ENCODE peak calls at places on chromosome 14, in seven cellular contexts. Z, A, W, X, B, U and P are unnamed samples.

GRCh38 chr14:92880851-92881250 is 42.1 kb upstream of the CHGA start:
- DNase-seq in Z (no peak), A (peak), W (no peak), X (no peak), B (no peak), U (peak), P (peak)

GRCh38 chr14:77988966-77989365 is 181.2 kb upstream of the NRXN3 start:
- DNase-seq in Z (peak), A (peak), W (no peak), X (no peak), B (no peak), U (peak), P (peak)

GRCh38 chr14:67589212-67589770 is 10.8 kb downstream of the PIGH start:
- DNase-seq in Z (no peak), A (no peak), W (no peak), X (no peak), B (no peak), U (no peak), P (no peak)

GRCh38 chr14:51597511-51597920 is 54.2 kb upstream of the FRMD6 start:
- DNase-seq in Z (no peak), A (no peak), W (no peak), X (no peak), B (no peak), U (no peak), P (no peak)

GRCh38 chr14:99566009-99566389 is 38.0 kb downstream of the CCDC85C start:
- DNase-seq in Z (no peak), A (no peak), W (no peak), X (no peak), B (no peak), U (no peak), P (no peak)

GRCh38 chr14:78403278-78403815 is 233.2 kb downstream of the NRXN3 start:
- DNase-seq in Z (peak), A (no peak), W (peak), X (peak), B (no peak), U (peak), P (peak)

GRCh38 chr14:23182372-23183014 is 967 bp downstream of the SLC7A8 start:
- DNase-seq in Z (peak), A (no peak), W (no peak), X (no peak), B (no peak), U (no peak), P (no peak)

GRCh38 chr14:99531221-99532096 is 50.2 kb downstream of the CCNK start:
- DNase-seq in Z (no peak), A (no peak), W (no peak), X (no peak), B (no peak), U (peak), P (peak)

GRCh38 chr14:51294951-51295350 is 54.9 kb downstream of the TMX1 start:
- DNase-seq in Z (no peak), A (no peak), W (no peak), X (no peak), B (no peak), U (no peak), P (no peak)

GRCh38 chr14:34465069-34465859 is 3.2 kb upstream of the SPTSSA start:
- DNase-seq in Z (no peak), A (peak), W (no peak), X (no peak), B (no peak), U (peak), P (peak)

GRCh38 chr14:90758959-90759358 is 57.3 kb downstream of the TTC7B start:
- DNase-seq in Z (peak), A (no peak), W (no peak), X (no peak), B (no peak), U (peak), P (peak)

GRCh38 chr14:23052182-23052623 is 5.1 kb downstream of the CDH24 start:
- DNase-seq in Z (peak), A (peak), W (no peak), X (no peak), B (no peak), U (no peak), P (no peak)

GRCh38 chr14:31894351-31894750 is 182.8 kb upstream of the ARHGAP5 start:
- DNase-seq in Z (no peak), A (peak), W (no peak), X (no peak), B (no peak), U (no peak), P (no peak)

GRCh38 chr14:35879654-35880249 is 53.6 kb downstream of the BRMS1L start:
- DNase-seq in Z (no peak), A (no peak), W (no peak), X (no peak), B (no peak), U (peak), P (peak)

GRCh38 chr14:33009673-33010072 is 71.0 kb downstream of the NPAS3 start:
- DNase-seq in Z (no peak), A (no peak), W (no peak), X (no peak), B (no peak), U (no peak), P (no peak)

GRCh38 chr14:49615776-49616175 is 4.7 kb downstream of the RPL36AL start:
- DNase-seq in Z (no peak), A (no peak), W (no peak), X (no peak), B (no peak), U (no peak), P (peak)

GRCh38 chr14:77053046-77053841 is 24.7 kb upstream of the IRF2BPL start:
- DNase-seq in Z (peak), A (peak), W (no peak), X (peak), B (peak), U (peak), P (peak)

GRCh38 chr14:23602181-23603095 is 23.8 kb upstream of the JPH4 start:
- DNase-seq in Z (no peak), A (no peak), W (no peak), X (no peak), B (no peak), U (no peak), P (no peak)

GRCh38 chr14:74697543-74697942 is 15.3 kb downstream of the AREL1 start:
- DNase-seq in Z (no peak), A (no peak), W (no peak), X (no peak), B (no peak), U (peak), P (no peak)

GRCh38 chr14:61110683-61111082 is 129.6 kb downstream of the SLC38A6 start:
- DNase-seq in Z (no peak), A (no peak), W (no peak), X (no peak), B (no peak), U (no peak), P (no peak)

GRCh38 chr14:91417983-91418386 is 365 bp upstream of the CCDC88C start:
- DNase-seq in Z (no peak), A (peak), W (no peak), X (peak), B (peak), U (no peak), P (no peak)

GRCh38 chr14:51652168-51653095 is 722 bp downstream of the FRMD6 start:
- DNase-seq in Z (peak), A (no peak), W (no peak), X (no peak), B (peak), U (no peak), P (no peak)

GRCh38 chr14:32620303-32620702 is 291.2 kb downstream of the AKAP6 start:
- DNase-seq in Z (no peak), A (no peak), W (no peak), X (no peak), B (no peak), U (peak), P (no peak)

GRCh38 chr14:50395448-50395847 is 1.2 kb downstream of the CDKL1 start:
- DNase-seq in Z (peak), A (peak), W (no peak), X (no peak), B (no peak), U (no peak), P (no peak)

GRCh38 chr14:99435327-99435726 is 45.3 kb downstream of the SETD3 start:
- DNase-seq in Z (no peak), A (no peak), W (no peak), X (no peak), B (no peak), U (no peak), P (no peak)

GRCh38 chr14:77315115-77315944 is 5.4 kb downstream of the POMT2 start:
- DNase-seq in Z (no peak), A (no peak), W (no peak), X (no peak), B (no peak), U (no peak), P (no peak)

GRCh38 chr14:63603749-63604277 is 37.9 kb downstream of the WDR89 start:
- DNase-seq in Z (no peak), A (no peak), W (no peak), X (no peak), B (no peak), U (no peak), P (no peak)

GRCh38 chr14:39946796-39947195 is 514.6 kb upstream of the FBXO33 start:
- DNase-seq in Z (no peak), A (no peak), W (no peak), X (no peak), B (no peak), U (no peak), P (no peak)

DNA sequence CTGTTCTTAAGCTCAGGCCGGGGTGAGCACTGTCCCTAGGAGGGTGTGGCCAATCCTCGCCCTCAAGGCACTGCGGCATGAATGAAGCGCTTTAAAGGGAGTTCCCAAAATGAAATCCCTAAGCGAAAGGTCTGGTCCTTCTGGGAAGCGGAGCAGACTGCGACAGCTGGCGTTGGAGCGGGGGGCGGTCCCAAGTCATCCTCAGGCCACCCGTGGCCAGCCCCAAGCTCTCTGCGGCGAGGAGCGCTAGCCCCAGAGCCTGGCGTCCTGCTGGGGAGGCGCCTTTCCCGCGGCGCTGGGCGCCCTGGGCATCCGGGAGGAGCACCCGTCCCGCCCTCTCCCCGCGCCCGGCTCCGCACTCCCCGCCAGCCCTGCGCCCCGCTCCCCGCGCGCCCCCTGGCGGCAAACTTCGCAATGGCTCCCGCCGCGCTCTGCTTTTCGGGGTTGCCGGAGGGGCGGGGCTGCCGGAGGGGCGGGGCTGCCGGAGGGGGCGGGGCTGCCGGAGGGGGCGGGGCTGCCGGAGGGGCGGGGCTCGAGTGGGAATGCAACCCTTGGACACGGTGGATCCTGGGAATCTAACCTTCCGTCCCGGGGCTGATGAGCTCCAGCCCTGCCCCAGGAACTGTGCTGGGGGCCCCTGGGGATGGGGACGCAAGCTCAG is 25.4 kb downstream of the ZBTB42 start:
- DNase-seq in Z (peak), A (peak), W (no peak), X (peak), B (peak), U (peak), P (peak)
- H3K4me3 ChIP-seq in Z (peak), A (peak), W (peak), X (peak), B (peak), U (peak), P (peak)

GRCh38 chr14:75907722-75908330 is 74.0 kb downstream of the TGFB3 start:
- DNase-seq in Z (no peak), A (no peak), W (no peak), X (no peak), B (no peak), U (no peak), P (no peak)

GRCh38 chr14:75906228-75906627 is 75.6 kb downstream of the TGFB3 start:
- DNase-seq in Z (no peak), A (no peak), W (no peak), X (no peak), B (no peak), U (no peak), P (no peak)

GRCh38 chr14:75909630-75910029 is 72.2 kb downstream of the TGFB3 start:
- DNase-seq in Z (no peak), A (no peak), W (no peak), X (no peak), B (no peak), U (no peak), P (no peak)

GRCh38 chr14:75905505-75905904 is 76.3 kb downstream of the TGFB3 start:
- DNase-seq in Z (no peak), A (peak), W (no peak), X (no peak), B (no peak), U (peak), P (peak)

DNA sequence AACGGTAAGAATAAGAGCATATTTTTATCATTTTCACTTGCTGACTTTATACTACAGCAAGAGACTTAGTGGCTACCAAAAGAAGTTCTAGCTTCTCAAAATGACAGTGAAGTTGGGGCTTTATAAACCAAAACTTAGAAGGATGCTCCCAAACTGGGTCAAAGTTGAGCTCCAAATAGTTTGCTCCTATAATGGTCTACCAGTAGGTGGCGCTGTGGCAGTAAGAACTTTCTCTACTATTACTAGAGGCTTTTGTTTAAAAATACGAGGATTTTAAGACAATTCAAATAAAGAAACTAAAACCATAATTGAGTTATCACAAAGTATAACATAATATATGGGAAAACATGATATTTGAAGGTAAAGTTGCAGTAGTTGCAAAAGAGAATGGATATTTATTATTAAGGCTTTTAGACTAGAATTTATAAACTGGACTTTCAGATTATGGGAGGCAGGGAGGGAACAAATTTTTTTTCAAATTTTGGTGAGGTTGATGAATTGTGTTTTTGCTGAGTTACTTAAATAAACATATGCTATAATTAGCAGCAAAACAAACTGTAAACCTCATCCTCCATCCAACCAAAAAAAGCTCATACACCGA is 75.0 kb downstream of the TGFB3 start:
- DNase-seq in Z (no peak), A (peak), W (no peak), X (peak), B (peak), U (peak), P (peak)
- TF ChIP-seq CTCF in Z (peak), A (peak), W (peak), X (peak), B (peak), U (peak), P (peak)

DNA sequence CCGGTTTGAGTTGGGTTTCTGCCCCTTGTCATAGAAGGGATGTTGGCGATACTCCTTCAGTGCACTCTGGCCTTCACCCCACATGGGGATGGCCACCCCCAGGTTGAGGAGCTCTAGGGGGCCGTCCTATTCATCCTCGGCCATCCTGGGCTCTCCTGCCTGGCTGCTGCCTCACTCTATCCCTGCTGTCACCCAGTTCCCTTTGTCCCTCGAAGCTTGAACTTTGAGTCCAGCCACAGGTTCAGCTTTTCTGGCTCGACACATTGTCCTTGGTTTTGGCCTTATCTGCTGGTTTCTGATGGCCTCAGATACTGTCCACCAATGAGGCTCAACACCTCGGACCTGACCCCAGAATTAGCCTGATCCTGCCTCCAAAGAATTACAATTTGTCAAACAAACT is 58.6 kb downstream of the C14orf132 start:
- DNase-seq in Z (no peak), A (no peak), W (no peak), X (no peak), B (no peak), U (no peak), P (no peak)
- H3K4me3 ChIP-seq in Z (no peak), A (no peak), W (no peak), X (no peak), B (no peak), U (no peak), P (no peak)

GRCh38 chr14:37673439-37673838 is 78.0 kb downstream of the TTC6 start:
- DNase-seq in Z (no peak), A (no peak), W (no peak), X (no peak), B (no peak), U (peak), P (no peak)

GRCh38 chr14:37665951-37666350 is 70.5 kb downstream of the TTC6 start:
- DNase-seq in Z (no peak), A (no peak), W (no peak), X (no peak), B (no peak), U (no peak), P (no peak)

GRCh38 chr14:37665479-37665878 is 70.0 kb downstream of the TTC6 start:
- DNase-seq in Z (no peak), A (no peak), W (no peak), X (no peak), B (no peak), U (no peak), P (no peak)

GRCh38 chr14:37668646-37669045 is 73.2 kb downstream of the TTC6 start:
- DNase-seq in Z (no peak), A (no peak), W (no peak), X (no peak), B (no peak), U (peak), P (peak)

DNA sequence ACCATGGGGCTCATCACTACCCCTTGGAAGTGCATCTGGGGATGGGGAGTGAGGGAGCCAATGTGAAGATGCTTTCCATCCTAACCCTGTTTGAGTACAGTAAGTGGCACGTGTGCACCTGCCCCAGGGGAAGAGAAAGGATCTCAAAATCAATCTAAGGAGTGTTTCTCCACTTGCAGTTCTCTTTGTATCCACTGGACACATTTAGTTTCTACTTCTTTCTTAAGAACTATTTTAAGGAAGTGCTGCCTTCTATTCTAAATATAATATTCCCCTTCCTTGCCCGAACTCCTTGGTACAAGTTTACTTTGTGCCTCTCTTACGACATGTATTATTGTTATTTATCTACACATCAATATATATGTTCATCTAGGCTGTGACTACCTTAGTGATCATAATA is 73.8 kb downstream of the TTC6 start:
- DNase-seq in Z (no peak), A (no peak), W (no peak), X (no peak), B (no peak), U (no peak), P (no peak)
- TF ChIP-seq CTCF in Z (no peak), A (no peak), W (no peak), X (no peak), B (no peak), U (no peak), P (no peak)

DNA sequence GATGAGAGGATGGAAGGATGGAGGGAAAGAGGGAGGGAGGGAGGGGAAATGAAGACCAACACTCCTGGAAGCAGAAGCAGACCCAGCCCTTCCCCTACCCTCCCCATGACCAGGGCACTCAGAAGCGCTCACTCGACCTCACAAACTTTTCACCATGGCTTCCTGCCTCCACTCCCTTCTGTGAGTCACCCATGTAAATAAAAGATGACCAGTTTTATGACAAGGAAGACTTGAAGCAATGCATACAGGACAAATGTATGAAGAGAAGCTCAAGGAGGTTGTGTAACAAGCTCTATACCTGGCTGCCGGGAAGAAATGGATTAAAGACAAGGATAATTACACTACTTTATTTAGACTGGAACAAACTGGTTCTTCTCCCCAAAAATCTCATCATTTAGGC is 63.8 kb downstream of the CDC42BPB start:
- DNase-seq in Z (no peak), A (no peak), W (no peak), X (no peak), B (no peak), U (peak), P (peak)
- H3K4me3 ChIP-seq in Z (no peak), A (no peak), W (no peak), X (no peak), B (no peak), U (no peak), P (no peak)

GRCh38 chr14:59303216-59303615 is 114.7 kb downstream of the DAAM1 start:
- DNase-seq in Z (no peak), A (no peak), W (no peak), X (no peak), B (no peak), U (peak), P (no peak)
- TF ChIP-seq CTCF in Z (no peak), A (no peak), W (no peak), X (no peak), B (no peak), U (no peak), P (no peak)

GRCh38 chr14:24677956-24678355 is 44.0 kb upstream of the GZMB start:
- DNase-seq in Z (no peak), A (no peak), W (no peak), X (no peak), B (no peak), U (no peak), P (no peak)

GRCh38 chr14:24680516-24680915 is 46.5 kb upstream of the GZMB start:
- DNase-seq in Z (no peak), A (no peak), W (no peak), X (no peak), B (no peak), U (no peak), P (no peak)

GRCh38 chr14:24681056-24681455 is 47.1 kb upstream of the GZMB start:
- DNase-seq in Z (no peak), A (no peak), W (no peak), X (no peak), B (no peak), U (no peak), P (no peak)

GRCh38 chr14:24679248-24680085 is 45.5 kb upstream of the GZMB start:
- DNase-seq in Z (no peak), A (no peak), W (no peak), X (no peak), B (no peak), U (no peak), P (no peak)

DNA sequence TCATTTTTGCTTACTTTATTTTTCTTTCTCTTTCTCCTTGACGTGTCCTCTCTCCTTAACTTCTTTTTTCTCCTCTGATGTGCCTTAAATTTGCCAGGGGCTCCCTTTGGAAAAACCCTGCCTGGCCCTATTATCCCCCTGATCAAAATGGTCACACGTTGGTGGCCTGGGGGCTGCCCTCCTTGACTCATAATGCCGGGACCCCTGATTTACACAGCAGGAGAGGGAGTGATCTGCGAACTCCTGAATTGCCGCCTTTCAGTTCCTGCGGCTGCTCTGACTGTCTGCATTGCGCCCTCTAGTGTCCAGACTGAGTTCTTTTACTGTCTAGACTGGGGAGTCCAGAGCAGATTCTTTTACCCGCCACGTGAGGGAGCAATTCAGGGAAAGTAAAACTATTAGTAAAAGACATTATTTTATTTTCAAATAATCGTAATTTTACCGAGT is 44.8 kb upstream of the GZMB start:
- DNase-seq in Z (peak), A (peak), W (peak), X (peak), B (peak), U (peak), P (peak)
- H3K4me3 ChIP-seq in Z (peak), A (peak), W (peak), X (peak), B (peak), U (peak), P (peak)